ENCODE peak calls at places on chromosome 10, in four cellular contexts. N is activated T-cell treated with anti-CD3 and anti-CD28 coated beads for 4 hours, E is T-helper 17 cell, T is IMR-90. W is an unnamed sample.

GRCh38 chr10:82813856-82814255 is 938.9 kb downstream of the NRG3 start:
- DNase-seq in N (no peak), T (no peak), E (no peak), W (no peak)

GRCh38 chr10:62231371-62231770 is 37.3 kb downstream of the RTKN2 start:
- DNase-seq in N (no peak), T (peak; percentile 92), E (no peak), W (no peak)

GRCh38 chr10:66783296-66783695 is 142.5 kb upstream of the LRRTM3 start:
- DNase-seq in E (no peak), T (peak; percentile 56), N (no peak), W (no peak)

GRCh38 chr10:123496996-123497660 is 169.0 kb upstream of the GPR26 start:
- DNase-seq in E (no peak), T (no peak), N (no peak), W (no peak)

GRCh38 chr10:89805599-89806013 is 104.2 kb downstream of the KIF20B start:
- DNase-seq in N (no peak), E (no peak), T (no peak), W (no peak)

GRCh38 chr10:123848564-123849457 is 42.8 kb downstream of the CPXM2 start:
- DNase-seq in N (no peak), T (no peak), E (no peak), W (no peak)

GRCh38 chr10:688287-688620 is 1.2 kb downstream of the DIP2C start:
- DNase-seq in E (no peak), N (no peak), T (no peak), W (no peak)

GRCh38 chr10:26573674-26574073 is 123.8 kb upstream of the PDSS1 start:
- DNase-seq in N (no peak), E (no peak), T (no peak), W (no peak)

GRCh38 chr10:33160151-33160550 is 174.3 kb downstream of the NRP1 start:
- DNase-seq in N (no peak), E (no peak), T (no peak), W (no peak)

GRCh38 chr10:79142064-79142491 is 73.3 kb downstream of the ZMIZ1 start:
- DNase-seq in T (peak; percentile 85), E (no peak), N (no peak), W (no peak)

GRCh38 chr10:95814011-95814727 is 58.2 kb downstream of the ENTPD1 start:
- DNase-seq in E (no peak), N (no peak), T (peak; percentile 89), W (no peak)

W was measured in effector CD8-positive, alpha-beta T cell.